ENCODE peak calls at places on chromosomes 5 and 9, in four cellular contexts. P, Z, L and F are unnamed samples.

GRCh38 chr9:125442471-125442870 is 180.8 kb downstream of the GAPVD1 start:
- DNase-seq in P (no peak), Z (no peak), L (no peak), F (no peak)

GRCh38 chr5:180636403-180637075 is 12.9 kb downstream of the FLT4 start:
- DNase-seq in P (peak; percentile 68), Z (peak; percentile 4), L (no peak), F (no peak)

GRCh38 chr9:136323420-136323819 is 3.9 kb upstream of the GPSM1 start:
- DNase-seq in P (peak; percentile 71), Z (no peak), L (no peak), F (no peak)

GRCh38 chr9:2260401-2261306 is 245.5 kb downstream of the SMARCA2 start:
- DNase-seq in P (no peak), Z (peak; percentile 12), L (no peak), F (no peak)

GRCh38 chr9:34252670-34253459 is 74.0 kb downstream of the UBAP1 start:
- DNase-seq in P (no peak), Z (peak; percentile 77), L (peak; percentile 80), F (peak; percentile 75)

GRCh38 chr5:145483211-145483610 is 351.9 kb downstream of the PRELID2 start:
- DNase-seq in P (no peak), Z (no peak), L (no peak), F (no peak)

GRCh38 chr5:58794875-58795274 is 212.0 kb downstream of the RAB3C start:
- DNase-seq in P (no peak), Z (no peak), L (no peak), F (no peak)

GRCh38 chr5:52988335-52989024 is 672 bp upstream of the ITGA2 start:
- DNase-seq in P (no peak), Z (no peak), L (no peak), F (no peak)

GRCh38 chr9:97629136-97629535 is 4.0 kb downstream of the TSTD2 start:
- DNase-seq in P (no peak), Z (no peak), L (no peak), F (no peak)

GRCh38 chr9:125190371-125190801 is 783 bp upstream of the PPP6C start:
- DNase-seq in P (no peak), Z (peak; percentile 19), L (peak; percentile 19), F (no peak)

GRCh38 chr9:4235951-4236804 is 63.7 kb downstream of the GLIS3 start:
- DNase-seq in P (no peak), Z (peak; percentile 22), L (no peak), F (no peak)

GRCh38 chr9:113275147-113276131 is at the start of the genes CDC26 and PRPF4:
- DNase-seq in P (peak; percentile 97), Z (peak; percentile 96), L (peak; percentile 99), F (peak; percentile 99)

GRCh38 chr5:72531496-72532190 is 24.4 kb upstream of the ZNF366 start:
- DNase-seq in P (no peak), Z (no peak), L (no peak), F (no peak)

GRCh38 chr9:89234636-89235035 is 56.0 kb upstream of the SHC3 start:
- DNase-seq in P (peak; percentile 90), Z (peak; percentile 17), L (peak; percentile 66), F (peak; percentile 39)

GRCh38 chr9:80213613-80214012 is 641.8 kb downstream of the TLE4 start:
- DNase-seq in P (peak; percentile 22), Z (no peak), L (no peak), F (no peak)

GRCh38 chr9:134670042-134670525 is 28.5 kb downstream of the COL5A1 start:
- DNase-seq in P (no peak), Z (no peak), L (no peak), F (no peak)

GRCh38 chr5:5306696-5307095 is 115.8 kb upstream of the ICE1 start:
- DNase-seq in P (no peak), Z (no peak), L (no peak), F (no peak)

GRCh38 chr5:73188764-73189521 is 15.9 kb downstream of the TMEM174 start:
- DNase-seq in P (no peak), Z (no peak), L (no peak), F (peak; percentile 72)

GRCh38 chr5:130135506-130135905 is 231.2 kb downstream of the CHSY3 start:
- DNase-seq in P (no peak), Z (no peak), L (no peak), F (no peak)

GRCh38 chr9:117458066-117458465 is 43.2 kb upstream of the ASTN2 start:
- DNase-seq in P (no peak), Z (no peak), L (no peak), F (peak; percentile 16)

GRCh38 chr5:166074839-166075481 is 2216.5 kb upstream of the WWC1 start:
- DNase-seq in P (no peak), Z (no peak), L (peak; percentile 48), F (no peak)

GRCh38 chr5:35902032-35902681 is 36.3 kb downstream of the CAPSL start:
- DNase-seq in P (no peak), Z (no peak), L (no peak), F (no peak)

GRCh38 chr9:116156621-116157314 is 3.2 kb downstream of the PAPPA start:
- DNase-seq in P (peak; percentile 50), Z (peak; percentile 58), L (peak; percentile 67), F (peak; percentile 28)

GRCh38 chr5:157285310-157286035 is 19.6 kb downstream of the CYFIP2 start:
- DNase-seq in P (no peak), Z (no peak), L (no peak), F (no peak)

GRCh38 chr9:16202221-16202620 is 649.4 kb downstream of the CCDC171 start:
- DNase-seq in P (no peak), Z (no peak), L (no peak), F (no peak)
- H3K27ac ChIP-seq in P (no peak overlapping the region), Z (no peak overlapping the region), L (no peak overlapping the region), F (no peak overlapping the region)

DNA sequence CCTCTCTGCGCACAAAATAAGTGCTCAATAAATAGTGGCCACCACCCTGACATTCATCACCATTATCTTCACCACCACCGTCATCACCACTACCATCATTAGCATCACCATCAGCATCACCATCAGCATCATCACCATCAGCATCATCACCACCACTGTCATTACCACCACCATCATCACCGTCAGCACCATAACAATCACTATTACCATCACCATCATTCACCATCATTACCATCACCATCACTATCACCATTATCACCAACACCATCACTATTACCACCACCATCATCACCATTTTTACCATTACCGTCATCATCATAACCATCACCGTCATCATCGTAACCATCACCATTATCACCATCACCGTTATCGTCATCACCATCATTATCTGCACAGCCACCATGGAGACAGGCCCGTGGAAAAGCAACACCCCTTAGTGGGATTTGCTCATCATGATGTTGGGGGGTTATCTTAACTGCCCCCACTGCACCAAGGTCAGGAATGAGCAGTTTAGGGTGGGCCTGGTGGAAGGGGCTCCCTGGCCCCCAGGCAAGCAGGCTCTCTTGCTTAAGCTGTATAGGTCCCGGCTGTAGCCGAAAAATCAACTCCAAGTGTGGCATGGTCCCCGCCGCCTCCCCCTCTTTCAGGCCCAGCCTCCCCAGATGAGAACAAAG is 18.1 kb downstream of the AKNA start:
- DNase-seq in P (no peak), Z (no peak), L (no peak), F (no peak)
- H3K4me3 ChIP-seq in P (no peak overlapping the region), Z (no peak overlapping the region), L (peak overlapping the region; percentile 13), F (peak overlapping the region; percentile 11)

DNA sequence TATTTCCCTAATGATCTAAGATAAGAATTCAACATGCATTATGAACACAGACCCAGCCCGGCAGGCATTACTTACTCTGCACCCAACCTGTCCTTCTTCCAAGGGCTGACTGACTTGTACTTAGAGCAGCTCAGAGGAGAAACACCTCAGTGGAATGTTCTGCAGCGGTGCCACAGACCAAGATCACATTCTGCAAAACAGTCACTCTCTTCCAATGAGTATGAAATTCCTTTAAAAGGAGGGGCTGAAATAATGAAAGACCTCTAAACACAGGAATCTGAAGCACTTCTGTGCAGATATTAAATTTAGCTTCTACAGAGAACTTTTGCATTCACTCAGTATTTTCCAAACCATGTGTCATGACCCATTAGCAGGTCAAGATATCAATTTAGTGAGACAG is 172.9 kb downstream of the ZDHHC21 start:
- DNase-seq in P (no peak), Z (no peak), L (no peak), F (no peak)
- H3K27ac ChIP-seq in P (no peak overlapping the region), Z (no peak overlapping the region), L (no peak overlapping the region), F (no peak overlapping the region)

GRCh38 chr5:2738700-2739359 is 12.6 kb downstream of the IRX2 start:
- DNase-seq in P (peak; percentile 74), Z (no peak), L (no peak), F (peak; percentile 7)
- H3K4me3 ChIP-seq in P (peak overlapping the region; percentile 32), Z (peak overlapping the region; percentile 55), L (peak overlapping the region; percentile 59), F (peak overlapping the region; percentile 43)

GRCh38 chr9:99056876-99057664 is 47.8 kb upstream of the TGFBR1 start:
- DNase-seq in P (no peak), Z (no peak), L (no peak), F (no peak)
- H3K27ac ChIP-seq in P (peak overlapping the region; percentile 78), Z (no peak overlapping the region), L (no peak overlapping the region), F (no peak overlapping the region)